ENCODE peak calls at places on chromosomes 6 and 20, in eight cellular contexts. V is AG10803, B is choroid plexus epithelial cell, Q is WERI-Rb-1, M is NB4, G is psoas muscle, O is GM13977, W is GM12865. L is an unnamed sample.

GRCh38 chr6:24902782-24903181 is 33.0 kb downstream of the RIPOR2 start:
- DNase-seq in Q (no peak), O (no peak), W (no peak), B (peak), V (peak), G (peak), M (no peak), L (no peak)

GRCh38 chr20:38143238-38143645 is 21.8 kb downstream of the TGM2 start:
- DNase-seq in V (no peak), Q (peak), M (no peak), G (no peak), W (no peak), O (no peak), B (no peak), L (no peak)

GRCh38 chr6:119333707-119334295 is 15.8 kb downstream of the MAN1A1 start:
- DNase-seq in M (no peak), O (peak), Q (no peak), W (peak), V (no peak), B (peak), G (no peak), L (peak)

GRCh38 chr6:22271044-22271443 is 25.8 kb downstream of the PRL start:
- DNase-seq in M (no peak), O (peak), B (no peak), Q (no peak), W (peak), G (no peak), V (no peak), L (peak)

GRCh38 chr6:101614774-101615173 is 221.3 kb downstream of the GRIK2 start:
- DNase-seq in V (peak), O (no peak), G (no peak), W (no peak), M (no peak), B (peak), Q (no peak), L (no peak)

GRCh38 chr20:61531553-61532345 is 279.7 kb downstream of the CDH4 start:
- DNase-seq in O (no peak), Q (no peak), B (peak), M (no peak), V (peak), W (no peak), G (no peak), L (no peak)

GRCh38 chr6:74840953-74841352 is 364.9 kb downstream of the COL12A1 start:
- DNase-seq in B (no peak), Q (no peak), V (no peak), G (no peak), O (no peak), W (no peak), M (no peak), L (no peak)

GRCh38 chr6:5986847-5987246 is 19.9 kb downstream of the NRN1 start:
- DNase-seq in W (no peak), G (no peak), O (no peak), M (no peak), B (no peak), Q (no peak), V (no peak), L (no peak)

GRCh38 chr6:42403415-42403814 is 48.3 kb downstream of the TRERF1 start:
- DNase-seq in B (peak), V (peak), O (no peak), W (no peak), G (no peak), Q (no peak), M (no peak), L (no peak)

GRCh38 chr20:9145142-9145541 is 76.3 kb downstream of the PLCB4 start:
- DNase-seq in O (no peak), V (no peak), M (no peak), B (peak), Q (no peak), W (no peak), G (no peak), L (no peak)

GRCh38 chr20:45301824-45302251 is 4.8 kb upstream of the RBPJL start:
- DNase-seq in O (no peak), M (no peak), V (no peak), W (peak), B (no peak), Q (no peak), G (no peak), L (no peak)

GRCh38 chr20:50491168-50491567 is 19.0 kb upstream of the PTPN1 start:
- DNase-seq in O (no peak), G (no peak), Q (no peak), V (no peak), B (no peak), M (no peak), W (no peak), L (no peak)

GRCh38 chr20:2814587-2815051 is at the start of gene C20orf141:
- DNase-seq in O (no peak), Q (peak), W (no peak), G (peak), M (peak), B (peak), V (peak), L (no peak)

GRCh38 chr6:72554761-72555221 is 67.1 kb upstream of the KCNQ5 start:
- DNase-seq in B (peak), O (no peak), G (no peak), W (no peak), V (peak), M (no peak), Q (no peak), L (no peak)

GRCh38 chr20:49225896-49226295 is 6.7 kb downstream of the DDX27 start:
- DNase-seq in B (no peak), G (no peak), Q (no peak), V (no peak), W (no peak), O (no peak), M (no peak), L (no peak)
- TF ChIP-seq CTCF in B (peak), G (no peak), Q (peak), V (no peak), W (no peak), O (no peak), M (peak), L (no peak)

GRCh38 chr20:21684671-21685070 is 20.8 kb upstream of the PAX1 start:
- DNase-seq in B (no peak), V (no peak), O (no peak), W (no peak), Q (no peak), G (no peak), M (no peak), L (no peak)
- TF ChIP-seq CTCF in B (no peak), V (no peak), O (no peak), W (no peak), Q (no peak), G (no peak), M (no peak), L (no peak)

DNA sequence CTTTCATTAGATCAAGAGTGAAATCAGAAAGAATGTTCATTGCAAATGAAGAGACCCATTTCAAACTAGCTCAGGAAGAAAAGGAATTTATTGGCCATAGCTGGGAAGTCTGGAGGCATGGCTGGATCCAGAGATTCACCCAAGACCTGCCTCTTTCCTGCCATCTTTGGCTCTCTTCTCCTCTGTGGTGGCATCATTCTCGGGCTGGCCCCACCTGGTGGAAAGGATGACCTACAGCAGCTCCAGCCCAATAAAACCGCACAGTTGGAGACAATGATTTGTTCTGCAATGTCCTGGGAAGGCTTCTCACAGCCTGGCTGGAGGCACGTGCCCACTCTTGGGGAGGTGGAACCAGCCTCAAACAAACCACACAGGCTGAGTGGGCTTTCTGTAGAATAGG is 18.1 kb upstream of the FERMT1 start:
- DNase-seq in B (peak), W (peak), V (no peak), O (no peak), Q (peak), M (peak), G (no peak), L (no peak)
- TF ChIP-seq CTCF in B (peak), W (peak), V (no peak), O (peak), Q (peak), M (peak), G (no peak), L (peak)

DNA sequence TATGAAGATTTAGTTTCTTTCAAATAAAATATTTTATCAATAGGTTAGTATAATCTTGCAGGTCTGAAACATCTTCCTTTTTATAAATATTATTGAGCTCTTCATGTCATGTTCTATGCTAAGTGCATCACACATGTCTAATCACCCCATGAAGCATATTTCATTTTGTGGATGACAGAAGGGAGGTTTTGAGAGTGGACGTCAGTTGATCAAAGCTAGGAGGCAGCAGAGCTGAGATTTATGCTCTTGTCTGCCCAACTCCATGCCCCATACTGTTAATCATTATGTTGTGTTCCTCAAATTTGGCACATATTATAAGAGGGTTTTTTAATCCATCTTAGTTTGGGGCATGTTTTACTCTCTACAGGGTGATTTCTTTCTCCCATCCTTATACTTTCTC is 22.7 kb downstream of the DSE start:
- DNase-seq in M (peak), W (peak), B (peak), V (no peak), G (no peak), Q (no peak), O (peak), L (no peak)
- TF ChIP-seq CTCF in M (no peak), W (peak), B (peak), V (no peak), G (peak), Q (no peak), O (peak), L (peak)

GRCh38 chr20:57580478-57581201 is 19.7 kb downstream of the PCK1 start:
- DNase-seq in B (no peak), G (no peak), O (no peak), Q (no peak), V (no peak), W (no peak), M (no peak), L (no peak)

GRCh38 chr20:57583289-57584257 is 22.7 kb downstream of the PCK1 start:
- DNase-seq in O (no peak), M (no peak), G (no peak), Q (no peak), W (no peak), B (no peak), V (no peak), L (no peak)

GRCh38 chr20:57581202-57582028 is 20.5 kb downstream of the PCK1 start:
- DNase-seq in V (no peak), O (no peak), M (peak), B (no peak), Q (no peak), G (no peak), W (no peak), L (no peak)

GRCh38 chr20:57582029-57582378 is 21.1 kb downstream of the PCK1 start:
- DNase-seq in O (no peak), B (no peak), W (no peak), M (no peak), V (no peak), Q (no peak), G (no peak), L (no peak)

DNA sequence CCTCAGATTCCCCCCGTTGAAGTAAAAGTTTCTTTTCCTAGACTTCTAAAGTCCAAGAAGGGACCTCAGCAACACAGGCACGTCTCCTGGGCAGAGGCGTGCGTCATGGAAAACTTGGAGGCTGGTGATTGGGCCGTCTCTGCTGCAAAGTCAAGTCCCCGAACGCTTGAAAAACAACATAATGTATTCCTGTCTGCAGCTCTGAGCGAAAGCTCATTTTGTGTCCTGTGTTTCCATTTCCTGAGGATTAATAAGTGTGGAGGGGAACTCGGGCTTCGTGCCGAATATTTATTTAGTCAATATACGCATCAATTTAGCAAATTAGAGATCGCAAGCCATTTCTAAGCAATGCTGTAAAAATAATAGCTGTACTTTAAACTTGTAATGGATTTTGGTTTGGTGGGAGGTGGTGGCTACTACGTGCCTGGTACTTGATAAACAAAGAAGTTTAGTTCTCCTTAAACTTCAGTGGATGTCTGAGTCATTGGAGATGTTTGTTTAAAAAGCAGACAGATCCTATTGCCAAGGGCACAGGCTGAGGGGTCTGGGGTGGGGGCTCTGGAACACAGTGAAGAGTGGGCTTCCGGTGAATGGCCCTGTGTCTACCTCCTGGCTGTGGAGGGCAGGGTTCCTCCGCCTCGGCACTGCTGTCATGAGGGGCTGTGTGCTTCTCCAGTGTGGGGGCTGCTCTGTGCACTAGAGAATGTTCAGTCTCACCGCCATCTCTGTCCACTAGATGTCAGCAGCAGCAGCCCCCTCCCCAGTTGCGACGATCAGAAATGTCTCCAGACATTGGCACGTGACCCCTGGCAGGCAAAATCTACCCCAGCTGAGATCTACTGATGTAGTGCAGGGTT is 21.8 kb downstream of the PCK1 start:
- DNase-seq in G (no peak), M (peak), B (peak), Q (peak), V (no peak), O (no peak), W (no peak), L (no peak)
- TF ChIP-seq CTCF in G (peak), M (peak), B (peak), Q (peak), V (peak), O (peak), W (peak), L (peak)

GRCh38 chr6:165854061-165854862 is 191.2 kb upstream of the PDE10A start:
- DNase-seq in M (no peak), B (no peak), Q (no peak), O (no peak), V (no peak), W (no peak), G (no peak), L (no peak)

GRCh38 chr6:165858571-165858970 is 195.5 kb upstream of the PDE10A start:
- DNase-seq in G (no peak), B (peak), O (no peak), Q (no peak), V (no peak), W (no peak), M (no peak), L (no peak)

GRCh38 chr6:165855856-165856255 is 192.8 kb upstream of the PDE10A start:
- DNase-seq in G (no peak), O (no peak), V (no peak), M (no peak), Q (no peak), B (no peak), W (no peak), L (no peak)

GRCh38 chr6:165852676-165853075 is 189.6 kb upstream of the PDE10A start:
- DNase-seq in B (no peak), O (no peak), M (no peak), G (no peak), W (no peak), Q (no peak), V (no peak), L (no peak)

GRCh38 chr6:165854863-165855593 is 192.0 kb upstream of the PDE10A start:
- DNase-seq in O (no peak), B (no peak), W (no peak), V (no peak), Q (no peak), G (no peak), M (no peak), L (no peak)
- TF ChIP-seq CTCF in O (no peak), B (no peak), W (no peak), V (no peak), Q (no peak), G (no peak), M (no peak), L (no peak)

L was measured in GM10248.